ENCODE peak calls at places on chromosomes 3 and 15, in four cellular contexts. U is heart left ventricle; E is upper lobe of left lung; K is CD4-positive, CD25-positive, alpha-beta regulatory T cell. O is an unnamed sample. For H3K9me3, the result is how much of the 10 kb centered on the place peaks cover.

GRCh38 chr3:59451800-59452741 is 402.2 kb upstream of the CFAP20DC start:
- DNase-seq in U (no peak), E (no peak), K (peak), O (no peak)

GRCh38 chr3:149453140-149453805 is 21.2 kb upstream of the TM4SF4 start:
- DNase-seq in U (no peak), E (no peak), K (no peak), O (no peak)

GRCh38 chr15:40933520-40933904 is 4.4 kb downstream of the DLL4 start:
- DNase-seq in U (no peak), E (no peak), K (no peak), O (no peak)

GRCh38 chr3:56137406-56137805 is 330.9 kb downstream of the ERC2 start:
- DNase-seq in U (no peak), E (no peak), K (no peak), O (no peak)

GRCh38 chr3:35773398-35773797 is 134.1 kb downstream of the ARPP21 start:
- DNase-seq in U (no peak), E (no peak), K (no peak), O (no peak)

GRCh38 chr3:14352002-14352627 is 50.3 kb upstream of the SLC6A6 start:
- DNase-seq in U (no peak), E (no peak), K (peak), O (no peak)

GRCh38 chr3:149480326-149481017 is 6.0 kb downstream of the TM4SF4 start:
- DNase-seq in U (peak), E (peak), K (peak), O (peak)

GRCh38 chr3:101253429-101253828 is 66.9 kb downstream of the IMPG2 start:
- DNase-seq in U (no peak), E (no peak), K (no peak), O (no peak)

GRCh38 chr15:45112592-45113379 is 1.2 kb downstream of the DUOX2 start:
- DNase-seq in U (no peak), E (peak), K (no peak), O (no peak)

GRCh38 chr3:49533786-49534519 is 20.3 kb upstream of the BSN start:
- DNase-seq in U (no peak), E (no peak), K (no peak), O (no peak)

GRCh38 chr15:74610302-74610951 is 5.2 kb upstream of the CLK3 start:
- DNase-seq in U (no peak), E (peak), K (no peak), O (no peak)

GRCh38 chr15:63634154-63634553 is 37.0 kb downstream of the FBXL22 start:
- DNase-seq in U (no peak), E (no peak), K (no peak), O (no peak)

GRCh38 chr15:72169236-72169920 is 28.2 kb downstream of the GRAMD2A start:
- DNase-seq in U (no peak), E (peak), K (no peak), O (no peak)

GRCh38 chr3:48662753-48663488 is at the start of gene CELSR3:
- DNase-seq in U (no peak), E (peak), K (peak), O (peak)

GRCh38 chr15:83284563-83285283 is at the start of gene BNC1:
- DNase-seq in U (no peak), E (peak), K (no peak), O (no peak)

GRCh38 chr3:40505599-40506462 is at the start of gene ZNF620:
- DNase-seq in U (peak), E (peak), K (peak), O (peak)
- H3K27ac ChIP-seq in U (peak), E (peak), K (no peak), O (peak)

DNA sequence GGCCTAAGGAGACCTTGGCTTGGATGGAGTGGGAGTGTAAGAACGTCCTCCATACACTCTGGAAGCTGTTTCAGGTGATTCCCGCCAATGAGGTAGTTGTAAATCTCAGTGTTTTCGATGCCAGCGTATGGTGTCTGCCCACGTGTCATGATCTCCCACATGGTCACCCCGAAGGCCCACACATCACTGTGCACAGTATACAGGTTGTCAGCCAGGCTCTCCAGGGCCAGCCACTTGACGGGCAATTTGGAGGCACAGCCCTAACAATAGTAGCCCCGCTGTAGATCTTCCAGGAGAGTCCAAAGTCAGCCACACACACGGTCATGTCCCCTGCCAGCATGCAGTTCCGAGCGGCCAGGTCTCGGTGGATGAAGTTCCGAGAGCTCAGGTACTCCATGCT is 51.9 kb downstream of the ETFA start:
- DNase-seq in U (no peak), E (no peak), K (no peak), O (no peak)
- H3K9me3 ChIP-seq in U (under half), E (under half), K (under half), O (under half)

DNA sequence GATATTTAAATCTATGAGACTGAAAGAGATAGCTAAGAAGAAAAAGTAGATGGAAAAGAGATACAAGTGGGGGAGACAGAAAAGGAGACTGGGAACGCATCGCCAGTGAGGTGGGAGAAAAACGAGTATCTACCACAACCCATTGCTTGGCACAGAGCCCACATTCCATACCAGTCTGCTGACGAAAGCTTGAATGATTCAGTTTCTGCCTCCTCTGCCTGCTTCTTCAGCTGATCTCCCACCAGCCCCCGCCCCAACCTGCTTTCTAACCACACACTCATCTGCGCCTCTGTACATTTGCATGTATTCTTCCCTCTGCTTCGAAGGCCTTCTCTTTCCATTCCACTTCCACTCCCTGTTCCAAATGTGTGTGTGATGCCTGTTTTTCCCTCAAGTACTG is 188.1 kb downstream of the USP13 start:
- DNase-seq in U (no peak), E (no peak), K (no peak), O (no peak)
- H3K27ac ChIP-seq in U (no peak), E (no peak), K (no peak), O (no peak)

GRCh38 chr3:111639316-111639715 is 44.2 kb upstream of the ZBED2 start:
- DNase-seq in U (no peak), E (no peak), K (no peak), O (no peak)
- H3K9me3 ChIP-seq in U (under half), E (under half), K (under half), O (under half)

DNA sequence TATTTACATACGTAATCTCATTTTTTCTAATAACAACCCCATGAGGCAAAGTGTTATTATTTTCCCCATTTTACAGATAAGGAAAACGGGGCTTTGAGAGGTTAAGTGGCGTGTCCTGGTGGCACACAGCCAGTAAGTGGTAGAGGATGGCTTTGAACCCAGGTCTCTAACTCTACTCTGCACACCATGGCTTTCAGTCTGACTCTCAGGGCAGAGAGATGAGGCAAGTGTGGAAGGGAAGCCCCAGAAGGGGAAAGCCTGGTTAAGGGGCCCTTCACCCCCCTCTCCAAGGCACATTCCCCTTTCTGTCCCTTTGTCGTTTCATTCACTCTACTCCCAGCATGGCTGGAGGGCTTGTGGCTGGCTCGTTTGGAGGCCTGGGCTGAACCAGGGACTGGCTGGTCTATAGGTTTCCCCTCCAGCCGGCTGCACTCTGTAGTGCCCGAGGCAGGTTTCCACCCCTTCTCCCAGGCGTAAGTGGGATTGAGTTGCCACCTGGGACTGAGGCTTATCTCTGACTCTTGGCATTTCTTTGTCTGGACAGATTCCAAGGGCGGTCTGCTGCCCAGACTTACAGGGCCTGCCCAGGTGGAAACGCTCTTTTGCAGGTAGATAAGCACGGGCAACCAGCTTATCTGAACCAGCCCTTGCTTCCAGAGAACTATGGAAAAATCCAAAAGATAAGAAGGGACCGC is 12.1 kb downstream of the SEMA4B start:
- DNase-seq in U (peak), E (no peak), K (no peak), O (no peak)
- H3K27ac ChIP-seq in U (no peak), E (peak), K (no peak), O (peak)

GRCh38 chr15:25058080-25058785 is 103.4 kb downstream of the SNRPN start:
- DNase-seq in U (peak), E (no peak), K (no peak), O (peak)

GRCh38 chr15:25055356-25056068 is 100.7 kb downstream of the SNRPN start:
- DNase-seq in U (no peak), E (no peak), K (no peak), O (no peak)

GRCh38 chr15:25056484-25057429 is 102.0 kb downstream of the SNRPN start:
- DNase-seq in U (no peak), E (no peak), K (no peak), O (no peak)

GRCh38 chr15:25059698-25060471 is 105.1 kb downstream of the SNRPN start:
- DNase-seq in U (no peak), E (no peak), K (no peak), O (no peak)

DNA sequence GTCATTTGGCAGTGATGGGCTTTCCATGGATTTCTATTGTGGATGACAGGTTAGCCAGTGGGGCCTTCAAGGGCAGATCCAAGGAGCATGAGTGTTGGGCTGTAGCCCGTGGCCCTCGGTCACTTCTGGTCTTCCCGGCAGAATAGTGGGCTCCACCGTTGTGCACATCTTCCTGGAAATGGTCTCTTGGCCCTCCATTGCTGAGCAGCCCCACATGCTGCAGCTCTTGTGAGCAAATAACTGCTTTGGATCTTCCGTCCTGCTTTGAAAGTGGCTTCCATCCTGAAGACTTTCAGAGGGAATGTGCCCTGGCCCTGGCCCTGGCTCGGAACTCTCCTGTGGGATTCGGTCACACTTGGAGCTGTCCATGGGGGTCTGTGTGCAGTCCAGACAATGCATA is 102.8 kb downstream of the SNRPN start:
- DNase-seq in U (no peak), E (no peak), K (no peak), O (peak)
- H3K9me3 ChIP-seq in U (half or more), E (half or more), K (half or more), O (half or more)